ENCODE peak calls at places on chromosomes 5 and 9, in six cellular contexts. Y is aorta, M is fibroblast of lung, G is left ventricle myocardium inferior, I is esophagus muscularis mucosa, W is neuronal stem cell. X is an unnamed sample.

GRCh38 chr5:65142511-65143011 is 339.2 kb downstream of the ADAMTS6 start:
- DNase-seq in I (no peak), M (peak; percentile 81), W (peak; percentile 82), G (no peak), Y (no peak), X (no peak)

GRCh38 chr5:76544268-76544926 is 78.8 kb downstream of the F2RL2 start:
- DNase-seq in I (no peak), W (peak; percentile 8), M (peak; percentile 43), G (no peak), Y (no peak), X (peak; percentile 36)

GRCh38 chr5:170693701-170694100 is 89.8 kb upstream of the GABRP start:
- DNase-seq in G (no peak), Y (no peak), M (no peak), I (no peak), W (no peak), X (no peak)

GRCh38 chr9:109244179-109245132 is 76.4 kb downstream of the EPB41L4B start:
- DNase-seq in Y (peak; percentile 90), G (peak; percentile 70), M (peak; percentile 60), W (peak; percentile 79), I (no peak), X (peak; percentile 49)

GRCh38 chr5:147552897-147553296 is 43.0 kb upstream of the DPYSL3 start:
- DNase-seq in I (no peak), W (no peak), M (no peak), G (no peak), Y (no peak), X (no peak)

GRCh38 chr5:113425909-113426308 is 8.9 kb downstream of the TSSK1B start:
- DNase-seq in W (no peak), I (no peak), G (no peak), Y (peak; percentile 68), M (no peak), X (no peak)

GRCh38 chr5:179258922-179259730 is 86.1 kb downstream of the ADAMTS2 start:
- DNase-seq in Y (peak; percentile 69), I (no peak), G (no peak), M (peak; percentile 95), W (no peak), X (no peak)

GRCh38 chr5:83563631-83564030 is 92.1 kb downstream of the VCAN start:
- DNase-seq in G (no peak), Y (no peak), I (no peak), W (no peak), M (peak; percentile 47), X (no peak)

GRCh38 chr5:155303134-155303533 is 289.6 kb downstream of the KIF4B start:
- DNase-seq in Y (no peak), W (no peak), I (no peak), G (no peak), M (no peak), X (no peak)

GRCh38 chr5:56350595-56351170 is 117.6 kb upstream of the ANKRD55 start:
- DNase-seq in M (peak; percentile 90), Y (peak; percentile 85), I (no peak), W (no peak), G (peak; percentile 69), X (no peak)

GRCh38 chr9:5305741-5306140 is 1.2 kb upstream of the RLN2 start:
- DNase-seq in G (no peak), Y (no peak), I (no peak), W (no peak), M (peak; percentile 71), X (no peak)

GRCh38 chr5:543755-544674 is 19.8 kb upstream of the SLC9A3 start:
- DNase-seq in Y (peak; percentile 77), W (no peak), G (peak; percentile 44), I (no peak), M (no peak), X (no peak)

GRCh38 chr9:79912641-79913040 is 340.9 kb downstream of the TLE4 start:
- DNase-seq in W (no peak), Y (no peak), M (peak; percentile 74), I (no peak), G (no peak), X (no peak)

GRCh38 chr9:121636411-121636865 is 15.0 kb upstream of the DAB2IP start:
- DNase-seq in W (no peak), Y (no peak), G (no peak), I (no peak), M (peak; percentile 36), X (no peak)

GRCh38 chr9:104740596-104740995 is 6.9 kb upstream of the NIPSNAP3A start:
- DNase-seq in I (no peak), M (peak; percentile 69), G (no peak), W (no peak), Y (no peak), X (no peak)

GRCh38 chr5:174533771-174534221 is 190.6 kb upstream of the MSX2 start:
- DNase-seq in G (no peak), W (no peak), Y (no peak), M (peak; percentile 96), I (no peak), X (no peak)

GRCh38 chr5:112491257-112491656 is 72.2 kb upstream of the EPB41L4A start:
- DNase-seq in M (no peak), W (no peak), G (no peak), I (no peak), Y (no peak), X (no peak)

GRCh38 chr5:124754206-124754927 is 7.9 kb upstream of the ZNF608 start:
- DNase-seq in M (peak; percentile 11), W (no peak), I (no peak), G (no peak), Y (no peak), X (no peak)

GRCh38 chr5:23419115-23419514 is 88.3 kb upstream of the PRDM9 start:
- DNase-seq in I (no peak), Y (no peak), W (peak; percentile 4), M (no peak), G (no peak), X (no peak)

GRCh38 chr5:33816791-33817190 is 75.0 kb downstream of the ADAMTS12 start:
- DNase-seq in M (peak; percentile 75), W (no peak), I (peak; percentile 21), Y (no peak), G (no peak), X (no peak)

GRCh38 chr5:178793156-178793555 is 62.7 kb upstream of the ZNF354A start:
- DNase-seq in I (no peak), Y (peak; percentile 74), G (peak; percentile 20), W (no peak), M (no peak), X (no peak)

GRCh38 chr9:1042466-1042865 is 7.7 kb upstream of the DMRT2 start:
- DNase-seq in I (peak; percentile 79), W (peak; percentile 76), G (no peak), Y (no peak), M (no peak), X (no peak)

GRCh38 chr5:179912386-179912785 is 4.7 kb upstream of the TBC1D9B start:
- DNase-seq in W (no peak), Y (no peak), M (no peak), G (no peak), I (no peak), X (no peak)

GRCh38 chr5:93532370-93532769 is 48.6 kb downstream of the NR2F1-AS1 start:
- DNase-seq in G (peak; percentile 51), W (no peak), I (peak; percentile 94), M (peak; percentile 94), Y (peak; percentile 31), X (no peak)

GRCh38 chr9:127741831-127742434 is 6.8 kb upstream of the TOR2A start:
- DNase-seq in I (no peak), W (peak; percentile 91), M (peak; percentile 39), Y (no peak), G (peak; percentile 81), X (no peak)

GRCh38 chr9:85944672-85945071 is 3.7 kb downstream of the NAA35 start:
- DNase-seq in Y (no peak), W (no peak), I (no peak), M (no peak), G (no peak), X (no peak)

GRCh38 chr5:135535820-135536801 is at the start of gene NEUROG1:
- DNase-seq in I (no peak), M (no peak), G (no peak), W (peak; percentile 84), Y (no peak), X (no peak)

GRCh38 chr5:135534609-135535419 is 950 bp downstream of the NEUROG1 start:
- DNase-seq in G (no peak), I (no peak), Y (no peak), M (no peak), W (no peak), X (no peak)

GRCh38 chr5:135533346-135533745 is 2.4 kb downstream of the NEUROG1 start:
- DNase-seq in M (no peak), Y (no peak), W (no peak), I (no peak), G (no peak), X (no peak)

GRCh38 chr5:135535420-135535819 is 344 bp downstream of the NEUROG1 start:
- DNase-seq in I (no peak), G (no peak), M (no peak), Y (no peak), W (no peak), X (no peak)

DNA sequence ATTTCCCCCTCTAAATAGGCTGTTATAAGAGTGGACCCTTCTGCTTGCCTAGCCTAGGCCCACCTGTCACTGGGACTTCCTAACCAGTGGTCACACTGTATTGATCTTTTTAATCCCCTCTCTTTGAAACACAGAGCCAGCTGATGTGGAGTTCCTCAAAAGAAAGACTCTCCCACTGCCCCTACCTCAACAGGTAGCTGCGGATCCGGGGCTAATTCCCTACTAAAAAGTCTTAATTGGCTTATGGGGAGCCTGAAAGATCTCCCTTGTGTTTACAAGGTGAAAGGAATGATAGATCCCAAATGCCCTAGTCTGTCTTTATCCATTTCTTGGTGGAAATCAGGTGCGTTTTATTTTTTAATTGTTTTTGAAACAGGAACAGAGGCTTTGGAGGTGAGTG is 2.0 kb downstream of the NEUROG1 start:
- DNase-seq in G (no peak), M (no peak), W (no peak), Y (no peak), I (no peak), X (no peak)
- H3K27me3 ChIP-seq in G (peaks cover 100% of the 10 kb centered on the region), M (peaks cover 31% of the 10 kb centered on the region), W (peaks cover 73% of the 10 kb centered on the region), Y (no peaks in the 10 kb centered on the region), I (peaks cover 42% of the 10 kb centered on the region), X (peaks cover 23% of the 10 kb centered on the region)

GRCh38 chr5:119919279-119919678 is 289.9 kb downstream of the FAM170A start:
- DNase-seq in M (no peak), I (no peak), W (no peak), G (no peak), Y (no peak), X (no peak)
- H3K27ac ChIP-seq in M (no peak overlapping the region), I (no peak overlapping the region), W (no peak overlapping the region), G (no peak overlapping the region), Y (no peak overlapping the region), X (no peak overlapping the region)

GRCh38 chr5:51383494-51384081 is 340 bp downstream of the ISL1 start:
- DNase-seq in I (no peak), G (no peak), W (peak; percentile 30), Y (no peak), M (no peak), X (no peak)
- H3K27me3 ChIP-seq in I (peaks cover 82% of the 10 kb centered on the region), G (peaks cover 100% of the 10 kb centered on the region), W (peaks cover 79% of the 10 kb centered on the region), Y (peaks cover 5% of the 10 kb centered on the region), M (peaks cover 27% of the 10 kb centered on the region), X (peaks cover 24% of the 10 kb centered on the region)

GRCh38 chr5:85069659-85070640 is 685.3 kb upstream of the EDIL3 start:
- DNase-seq in W (no peak), I (no peak), G (no peak), M (no peak), Y (no peak), X (no peak)
- H3K27ac ChIP-seq in W (no peak overlapping the region), I (no peak overlapping the region), G (no peak overlapping the region), M (no peak overlapping the region), Y (no peak overlapping the region), X (no peak overlapping the region)

GRCh38 chr5:133993152-133993548 is 11.6 kb downstream of the VDAC1 start:
- DNase-seq in M (peak; percentile 77), G (no peak), I (no peak), Y (no peak), W (no peak), X (no peak)
- H3K27me3 ChIP-seq in M (no peaks in the 10 kb centered on the region), G (no peaks in the 10 kb centered on the region), I (no peaks in the 10 kb centered on the region), Y (no peaks in the 10 kb centered on the region), W (no peaks in the 10 kb centered on the region), X (no peaks in the 10 kb centered on the region)

X was measured in CD8-positive, alpha-beta memory T cell.